ENCODE peak calls at places on chromosomes 11 and 22, in eight cellular contexts. N is HL-60, Z is GM12878, V is GM23338, S is Panc1, P is HepG2, H is SK-N-SH, M is K562. A is an unnamed sample.

GRCh38 chr11:77672276-77672675 is 34.7 kb upstream of the CLNS1A start:
- DNase-seq in H (no peak), P (no peak), N (no peak), Z (no peak), S (no peak), V (no peak), M (no peak), A (no peak)

GRCh38 chr11:123519055-123519796 is 89.2 kb downstream of the GRAMD1B start:
- DNase-seq in P (no peak), V (peak), S (no peak), M (no peak), H (peak), N (no peak), Z (no peak), A (peak)

GRCh38 chr11:91239359-91239758 is 985.3 kb upstream of the FAT3 start:
- DNase-seq in P (no peak), M (no peak), S (no peak), H (no peak), N (no peak), V (peak), Z (no peak), A (no peak)

GRCh38 chr11:119324124-119324665 is 7.3 kb upstream of the MCAM start:
- DNase-seq in P (no peak), N (no peak), H (no peak), Z (no peak), M (no peak), S (no peak), V (no peak), A (no peak)

GRCh38 chr22:45870011-45870410 is 107.0 kb downstream of the WNT7B start:
- DNase-seq in S (no peak), N (no peak), H (no peak), P (no peak), Z (no peak), V (no peak), M (no peak), A (no peak)

GRCh38 chr11:13928566-13929251 is 33.8 kb upstream of the SPON1 start:
- DNase-seq in N (no peak), Z (no peak), H (no peak), S (no peak), M (no peak), P (no peak), V (no peak), A (no peak)

GRCh38 chr11:68961245-68961644 is 19.5 kb downstream of the MRGPRD start:
- DNase-seq in S (no peak), V (no peak), N (no peak), P (no peak), Z (no peak), M (no peak), H (peak), A (no peak)

GRCh38 chr11:96054870-96055705 is 131.2 kb upstream of the MTMR2 start:
- DNase-seq in N (no peak), S (peak), P (peak), V (peak), Z (no peak), H (peak), M (peak), A (peak)

GRCh38 chr11:64331569-64332371 is 8.2 kb upstream of the CCDC88B start:
- DNase-seq in P (peak), S (peak), M (peak), Z (peak), V (peak), H (peak), N (peak), A (peak)

GRCh38 chr11:133153031-133153430 is 379.3 kb downstream of the OPCML start:
- DNase-seq in P (no peak), M (no peak), S (no peak), H (no peak), Z (no peak), V (peak), N (no peak), A (no peak)

GRCh38 chr11:4606231-4607015 is 1.6 kb downstream of the TRIM68 start:
- DNase-seq in H (no peak), P (no peak), V (no peak), S (no peak), M (no peak), N (no peak), Z (no peak), A (no peak)

GRCh38 chr22:37020192-37020479 is 594 bp downstream of the MPST start:
- DNase-seq in S (no peak), N (peak), V (no peak), M (peak), H (peak), Z (no peak), P (no peak), A (peak)

GRCh38 chr22:18031670-18032454 is 7.5 kb upstream of the MICAL3 start:
- DNase-seq in H (no peak), Z (no peak), S (peak), V (no peak), P (no peak), N (no peak), M (no peak), A (peak)

GRCh38 chr22:21726650-21727049 is 8.9 kb downstream of the YPEL1 start:
- DNase-seq in S (no peak), H (peak), V (peak), M (peak), Z (no peak), N (peak), P (peak), A (peak)

GRCh38 chr11:66698491-66698890 is 20.8 kb upstream of the RBM4B start:
- DNase-seq in V (no peak), M (no peak), H (no peak), Z (no peak), N (no peak), S (no peak), P (no peak), A (no peak)

GRCh38 chr22:48099251-48099650 is 1336.8 kb downstream of the TBC1D22A start:
- DNase-seq in P (no peak), V (no peak), N (no peak), S (no peak), Z (no peak), H (no peak), M (no peak), A (no peak)

GRCh38 chr11:70953720-70954119 is 298.7 kb downstream of the SHANK2 start:
- DNase-seq in S (no peak), M (no peak), Z (no peak), V (no peak), N (no peak), P (no peak), H (no peak), A (no peak)
- TF ChIP-seq REST in S (no peak), M (no peak), Z (no peak), V (no peak), N (no peak), P (no peak), H (no peak), A (no peak)

DNA sequence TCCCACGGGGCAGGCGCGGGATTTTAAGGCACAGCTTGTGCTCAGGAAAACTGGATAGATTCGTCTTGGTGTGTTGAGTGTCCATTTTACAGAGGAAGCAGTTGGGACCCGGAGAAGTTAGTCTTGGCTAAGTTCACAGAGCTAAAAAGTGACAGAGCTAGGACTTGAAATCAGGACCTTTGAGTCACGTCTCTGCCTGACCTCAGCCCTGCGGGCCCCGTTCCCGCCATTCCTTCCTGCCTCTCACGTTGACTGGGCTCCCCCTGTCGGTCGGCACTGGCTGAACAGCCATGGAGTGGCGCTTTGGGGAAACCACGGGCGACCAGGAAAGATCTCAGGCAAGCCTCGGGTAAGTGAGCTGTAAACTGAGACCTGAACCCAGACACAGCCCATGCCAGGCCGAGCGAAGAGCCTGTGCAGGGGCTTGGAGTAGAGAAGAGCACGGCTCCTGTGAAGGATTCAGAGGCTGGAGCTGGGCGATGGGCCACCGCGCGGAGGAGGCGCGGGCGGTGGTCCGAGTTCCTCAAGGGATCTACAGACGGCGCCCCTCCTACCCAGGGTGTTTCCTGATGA is 54.1 kb downstream of the WNT11 start:
- DNase-seq in Z (peak), S (peak), M (peak), P (peak), H (no peak), N (peak), V (peak), A (peak)
- H3K4me3 ChIP-seq in Z (peak), S (peak), M (peak), P (peak), H (no peak), N (peak), V (peak), A (no peak)

GRCh38 chr11:83292709-83293435 is 6.7 kb upstream of the CCDC90B start:
- DNase-seq in H (peak), S (peak), M (peak), N (peak), P (peak), Z (no peak), V (peak), A (peak)
- TF ChIP-seq POLR2AphosphoS5 in H (no peak), S (no peak), M (no peak), N (no peak), P (no peak), Z (no peak), V (no peak), A (no peak)

GRCh38 chr11:128687321-128687720 is 6.6 kb upstream of the FLI1 start:
- DNase-seq in M (peak), V (peak), Z (no peak), N (no peak), S (no peak), P (no peak), H (peak), A (no peak)
- TF ChIP-seq REST in M (no peak), V (no peak), Z (no peak), N (no peak), S (no peak), P (no peak), H (no peak), A (no peak)

GRCh38 chr11:43547900-43548381 is 132.6 kb upstream of the HSD17B12 start:
- DNase-seq in S (no peak), M (peak), H (peak), Z (no peak), N (no peak), V (peak), P (no peak), A (no peak)
- H3K4me3 ChIP-seq in S (no peak), M (no peak), H (peak), Z (no peak), N (no peak), V (peak), P (no peak), A (no peak)

GRCh38 chr11:1547467-1548098 is 24.5 kb downstream of the DUSP8 start:
- DNase-seq in H (no peak), P (no peak), S (no peak), Z (no peak), M (no peak), V (no peak), N (no peak), A (no peak)

GRCh38 chr11:1548221-1549070 is 23.6 kb downstream of the DUSP8 start:
- DNase-seq in S (peak), P (no peak), Z (no peak), H (peak), N (no peak), M (peak), V (peak), A (peak)

GRCh38 chr11:1545432-1545831 is 26.6 kb downstream of the DUSP8 start:
- DNase-seq in P (no peak), M (no peak), Z (no peak), N (no peak), H (no peak), S (no peak), V (no peak), A (no peak)

GRCh38 chr11:1546077-1546535 is 26.0 kb downstream of the DUSP8 start:
- DNase-seq in S (no peak), V (peak), N (no peak), Z (no peak), P (no peak), M (no peak), H (no peak), A (no peak)

GRCh38 chr11:1546536-1547466 is 25.3 kb downstream of the DUSP8 start:
- DNase-seq in N (no peak), P (no peak), S (no peak), V (peak), M (peak), H (peak), Z (no peak), A (no peak)
- TF ChIP-seq POLR2AphosphoS5 in N (no peak), P (no peak), S (no peak), V (peak), M (no peak), H (no peak), Z (no peak), A (peak)

DNA sequence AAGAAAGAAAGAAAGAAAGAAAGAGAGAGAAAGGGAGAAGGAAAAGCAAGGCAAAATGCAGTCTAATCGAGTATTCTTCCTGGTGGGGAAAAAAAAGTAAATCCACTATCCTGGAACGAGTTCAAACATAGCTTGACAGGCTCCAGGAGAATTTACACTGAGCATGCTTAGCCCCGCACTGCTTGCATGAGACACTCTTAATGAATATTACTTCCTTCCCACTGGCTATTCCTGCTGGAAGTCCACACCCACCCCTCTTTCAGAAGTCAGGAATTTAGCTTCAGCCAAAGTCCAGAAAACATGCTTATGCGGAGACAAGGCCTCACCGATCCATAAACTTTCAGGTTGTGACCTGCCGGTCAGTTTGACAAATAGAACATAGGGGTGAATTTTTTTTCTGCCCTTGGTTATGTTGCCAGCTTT is 251.8 kb upstream of the BLID start:
- DNase-seq in M (no peak), N (no peak), Z (no peak), P (peak), V (no peak), S (no peak), H (no peak), A (no peak)
- TF ChIP-seq REST in M (no peak), N (no peak), Z (no peak), P (no peak), V (no peak), S (no peak), H (no peak), A (no peak)